ENCODE peak calls at places on chromosomes 11 and 22, in ten cellular contexts. Y is stomach; E is AG04450; K is left ventricle myocardium inferior; H is right cardiac atrium; Z is CD8-positive, alpha-beta memory T cell; O is brain microvascular endothelial cell; J is effector memory CD4-positive, alpha-beta T cell; F is cardiac muscle cell; U is OCI-LY7. D is an unnamed sample.

GRCh38 chr11:71940561-71941219 is 11.8 kb downstream of the RNF121 start:
- DNase-seq in K (no peak), E (no peak), Z (no peak), Y (no peak), F (no peak), J (no peak), U (no peak), O (no peak), H (no peak), D (no peak)

GRCh38 chr22:41699264-41700104 is at the start of gene MEI1:
- DNase-seq in Y (peak), J (peak), O (peak), Z (peak), F (peak), E (peak), H (peak), K (peak), U (no peak), D (peak)

GRCh38 chr11:1832989-1833365 is 1.8 kb upstream of the SYT8 start:
- DNase-seq in Y (no peak), E (no peak), F (no peak), K (peak), H (peak), O (no peak), Z (peak), U (no peak), J (no peak), D (no peak)

GRCh38 chr11:125496465-125496817 is 376 bp upstream of the FEZ1 start:
- DNase-seq in Z (no peak), J (no peak), O (no peak), K (no peak), E (no peak), U (no peak), F (no peak), Y (no peak), H (peak), D (peak)

GRCh38 chr11:17585911-17586695 is 39.0 kb downstream of the OTOG start:
- DNase-seq in H (no peak), Z (no peak), E (no peak), U (no peak), J (no peak), O (no peak), Y (no peak), F (no peak), K (no peak), D (no peak)

GRCh38 chr22:44931077-44931540 is 78.7 kb downstream of the PHF21B start:
- DNase-seq in K (peak), H (peak), J (no peak), Y (no peak), F (peak), Z (no peak), U (no peak), O (no peak), E (no peak), D (peak)

GRCh38 chr22:25643232-25644000 is 78.9 kb downstream of the GRK3 start:
- DNase-seq in K (no peak), U (no peak), J (no peak), E (no peak), H (no peak), F (no peak), Z (no peak), Y (no peak), O (no peak), D (no peak)

GRCh38 chr11:72741429-72741833 is 10.8 kb downstream of the ARAP1 start:
- DNase-seq in H (peak), U (peak), E (no peak), J (no peak), K (peak), Z (no peak), F (no peak), O (peak), Y (no peak), D (no peak)

GRCh38 chr11:121154473-121154872 is 53.4 kb downstream of the TECTA start:
- DNase-seq in J (no peak), E (no peak), O (no peak), K (no peak), U (no peak), Y (no peak), Z (no peak), H (no peak), F (no peak), D (no peak)

GRCh38 chr11:57543601-57544000 is 6.2 kb downstream of the SMTNL1 start:
- DNase-seq in H (no peak), K (no peak), O (no peak), J (no peak), Y (no peak), F (no peak), Z (no peak), E (no peak), U (no peak), D (no peak)

GRCh38 chr11:100964400-100964799 is 165.2 kb downstream of the PGR start:
- DNase-seq in E (peak), Z (no peak), Y (no peak), J (no peak), U (no peak), F (peak), O (no peak), H (no peak), K (no peak), D (no peak)

GRCh38 chr22:28813772-28814518 is 13.6 kb upstream of the XBP1 start:
- DNase-seq in O (no peak), F (no peak), U (no peak), Y (peak), K (no peak), J (no peak), H (no peak), Z (no peak), E (no peak), D (no peak)

GRCh38 chr11:131370090-131370751 is at the start of gene NTM:
- DNase-seq in E (no peak), Z (no peak), H (peak), U (no peak), J (no peak), K (peak), Y (peak), O (no peak), F (peak), D (peak)

GRCh38 chr11:15826826-15827225 is 529.5 kb downstream of the SOX6 start:
- DNase-seq in Y (no peak), Z (no peak), J (no peak), K (peak), H (peak), F (peak), U (peak), E (no peak), O (peak), D (no peak)

GRCh38 chr22:37647928-37648327 is 8.5 kb downstream of the SH3BP1 start:
- DNase-seq in Y (peak), O (no peak), F (no peak), K (no peak), H (no peak), U (no peak), E (no peak), Z (no peak), J (no peak), D (no peak)

GRCh38 chr11:134478611-134479010 is 66.6 kb upstream of the B3GAT1 start:
- DNase-seq in Z (no peak), Y (no peak), E (no peak), U (no peak), J (no peak), O (no peak), H (no peak), K (no peak), F (no peak), D (no peak)

GRCh38 chr22:37492428-37493344 is 6.5 kb upstream of the MFNG start:
- DNase-seq in Z (peak), F (peak), J (peak), O (peak), E (no peak), H (peak), K (no peak), U (peak), Y (no peak), D (no peak)

GRCh38 chr11:46504817-46505613 is 88.8 kb downstream of the AMBRA1 start:
- DNase-seq in Y (no peak), O (peak), F (no peak), J (no peak), E (peak), H (no peak), Z (no peak), U (no peak), K (no peak), D (no peak)

GRCh38 chr22:35154937-35155387 is 89.0 kb downstream of the ISX start:
- DNase-seq in F (peak), K (peak), U (peak), O (peak), H (peak), Y (peak), J (no peak), Z (no peak), E (peak), D (peak)

GRCh38 chr11:99548264-99548663 is 527.5 kb downstream of the CNTN5 start:
- DNase-seq in Z (no peak), O (no peak), E (no peak), Y (no peak), K (no peak), H (no peak), F (peak), J (no peak), U (no peak), D (no peak)

GRCh38 chr11:118895093-118896039 is 11.7 kb downstream of the CXCR5 start:
- DNase-seq in K (no peak), J (peak), E (no peak), F (no peak), Y (no peak), H (no peak), Z (peak), O (no peak), U (peak), D (no peak)

GRCh38 chr11:20161230-20161918 is 1.1 kb upstream of the DBX1 start:
- DNase-seq in Z (no peak), Y (no peak), H (no peak), O (no peak), U (no peak), F (peak), K (no peak), E (no peak), J (no peak), D (no peak)

GRCh38 chr11:29448246-29448877 is 568.5 kb downstream of the KCNA4 start:
- DNase-seq in U (peak), J (no peak), K (no peak), F (peak), E (no peak), O (peak), Z (no peak), Y (no peak), H (peak), D (no peak)

DNA sequence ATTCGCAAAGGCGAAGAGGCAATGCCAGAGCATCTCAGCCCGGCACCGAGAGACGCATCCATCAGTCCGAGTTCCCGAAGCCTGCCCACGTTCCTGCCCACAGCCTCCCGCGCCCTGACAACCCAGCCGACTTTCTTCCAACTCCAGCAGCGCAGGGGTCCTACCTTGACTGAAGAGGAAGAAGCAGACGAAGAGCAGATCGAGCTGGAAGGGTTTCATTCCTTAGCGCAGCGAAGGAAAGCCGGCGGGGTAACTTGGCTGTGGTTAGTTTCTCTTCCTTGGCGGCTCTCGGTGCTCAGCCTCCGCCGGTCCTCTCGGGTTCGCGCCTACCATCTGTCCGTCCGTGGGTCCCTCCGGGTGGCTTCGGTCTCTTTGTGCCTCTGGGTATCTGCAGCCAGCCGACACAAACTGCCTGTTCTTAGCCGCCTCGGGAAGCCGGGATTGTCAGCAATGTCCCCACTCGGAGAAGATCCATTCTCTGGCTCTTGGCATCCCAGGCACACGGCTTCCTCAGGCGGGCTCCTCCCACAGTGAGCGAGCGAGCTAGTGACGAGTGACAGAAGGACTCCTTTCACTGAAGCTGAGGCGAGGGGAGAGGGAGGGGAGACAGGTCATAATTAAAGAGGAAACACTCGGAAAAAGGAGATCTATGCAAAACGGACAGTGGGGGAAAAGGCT is at the start of gene KIRREL3:
- DNase-seq in O (no peak), E (no peak), J (no peak), H (peak), K (no peak), Z (no peak), Y (no peak), U (no peak), F (peak), D (peak)
- H3K27ac ChIP-seq in O (no peak), E (peak), J (no peak), H (no peak), K (no peak), Z (no peak), Y (no peak), U (no peak), F (no peak), D (peak)

GRCh38 chr11:69972351-69972802 is 105.7 kb upstream of the ANO1 start:
- DNase-seq in Z (no peak), J (no peak), F (no peak), K (no peak), E (no peak), H (no peak), Y (no peak), O (no peak), U (peak), D (no peak)
- H3K27ac ChIP-seq in Z (no peak), J (no peak), F (no peak), K (no peak), E (no peak), H (no peak), Y (no peak), O (no peak), U (peak), D (no peak)

GRCh38 chr11:102553835-102554282 is 23.3 kb upstream of the MMP7 start:
- DNase-seq in K (no peak), E (no peak), H (no peak), F (no peak), Y (no peak), Z (no peak), U (no peak), O (no peak), J (no peak), D (no peak)
- H3K27ac ChIP-seq in K (no peak), E (no peak), H (no peak), F (no peak), Y (no peak), Z (no peak), U (no peak), O (no peak), J (no peak), D (no peak)

DNA sequence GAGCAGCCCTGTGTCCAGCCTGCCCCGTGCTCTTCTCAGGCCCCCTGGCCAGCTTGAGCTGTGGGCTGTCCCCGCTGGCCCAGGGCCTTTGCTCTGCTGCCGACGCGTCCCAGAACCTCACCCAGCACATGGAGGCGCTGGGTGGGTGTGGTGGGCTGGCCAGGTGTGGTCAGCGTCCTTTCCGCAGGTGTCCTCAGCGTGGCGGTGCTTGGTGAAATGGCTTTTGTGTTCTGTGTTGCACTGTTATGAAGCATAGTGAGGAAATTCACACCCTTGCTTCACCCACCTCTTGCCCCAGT is 37.4 kb downstream of the GRAMD4 start:
- DNase-seq in E (no peak), J (no peak), Y (no peak), F (no peak), O (no peak), K (no peak), U (no peak), Z (no peak), H (no peak), D (no peak)
- H3K27ac ChIP-seq in E (no peak), J (no peak), Y (no peak), F (no peak), O (no peak), K (no peak), U (no peak), Z (no peak), H (no peak), D (no peak)

GRCh38 chr11:63547076-63547475 is 10.5 kb downstream of the PLAAT4 start:
- DNase-seq in J (no peak), U (no peak), Z (no peak), E (no peak), K (no peak), Y (no peak), F (no peak), O (no peak), H (no peak), D (no peak)

GRCh38 chr11:63548178-63548577 is 11.6 kb downstream of the PLAAT4 start:
- DNase-seq in O (no peak), J (no peak), Z (no peak), E (no peak), H (no peak), U (no peak), Y (no peak), K (no peak), F (peak), D (no peak)

GRCh38 chr11:63551889-63552266 is 11.3 kb downstream of the PLAAT2 start:
- DNase-seq in E (no peak), Z (peak), H (no peak), Y (no peak), K (no peak), J (no peak), F (no peak), U (no peak), O (no peak), D (no peak)

GRCh38 chr11:63552921-63553320 is 10.3 kb downstream of the PLAAT2 start:
- DNase-seq in F (no peak), U (no peak), Z (peak), J (no peak), Y (no peak), E (no peak), H (no peak), K (no peak), O (no peak), D (no peak)

DNA sequence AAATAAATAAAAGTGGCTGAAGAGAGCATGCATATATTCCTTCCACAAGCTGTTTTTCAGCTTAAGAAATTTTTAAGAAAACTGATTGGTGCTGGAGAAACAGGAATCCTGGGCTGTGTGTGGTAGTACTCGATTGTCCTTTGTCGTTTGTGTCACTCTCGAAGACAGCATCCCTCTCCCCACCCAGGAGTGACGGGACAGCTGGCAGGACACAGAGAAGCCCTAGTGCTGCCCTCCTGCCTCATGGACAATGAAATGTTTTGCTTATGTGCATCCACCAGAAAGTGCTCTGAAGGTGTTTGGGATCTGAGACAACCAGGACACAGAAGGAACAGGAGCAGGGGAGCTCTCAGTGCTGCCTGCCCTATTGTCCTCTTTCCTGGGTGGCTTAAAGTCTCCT is 12.8 kb downstream of the PLAAT4 start:
- DNase-seq in Y (no peak), J (no peak), K (no peak), Z (no peak), E (no peak), U (no peak), H (no peak), F (no peak), O (no peak), D (no peak)
- H3K27ac ChIP-seq in Y (no peak), J (no peak), K (no peak), Z (no peak), E (no peak), U (no peak), H (no peak), F (no peak), O (no peak), D (peak)

GRCh38 chr11:69155302-69156198 is at the start of gene SMIM38:
- DNase-seq in E (no peak), U (no peak), Y (peak), K (no peak), J (no peak), H (no peak), F (no peak), O (no peak), Z (no peak), D (no peak)

GRCh38 chr11:69157822-69158231 is 2.1 kb downstream of the SMIM38 start:
- DNase-seq in J (no peak), U (no peak), H (no peak), Y (no peak), O (no peak), E (no peak), K (no peak), F (no peak), Z (peak), D (no peak)

GRCh38 chr11:69156218-69156639 is 494 bp downstream of the SMIM38 start:
- DNase-seq in Y (no peak), U (no peak), H (peak), F (peak), K (no peak), O (no peak), J (no peak), E (no peak), Z (peak), D (no peak)

GRCh38 chr11:69157156-69157821 is 1.6 kb downstream of the SMIM38 start:
- DNase-seq in J (no peak), H (peak), K (peak), Z (peak), F (peak), E (no peak), Y (no peak), O (no peak), U (no peak), D (peak)

DNA sequence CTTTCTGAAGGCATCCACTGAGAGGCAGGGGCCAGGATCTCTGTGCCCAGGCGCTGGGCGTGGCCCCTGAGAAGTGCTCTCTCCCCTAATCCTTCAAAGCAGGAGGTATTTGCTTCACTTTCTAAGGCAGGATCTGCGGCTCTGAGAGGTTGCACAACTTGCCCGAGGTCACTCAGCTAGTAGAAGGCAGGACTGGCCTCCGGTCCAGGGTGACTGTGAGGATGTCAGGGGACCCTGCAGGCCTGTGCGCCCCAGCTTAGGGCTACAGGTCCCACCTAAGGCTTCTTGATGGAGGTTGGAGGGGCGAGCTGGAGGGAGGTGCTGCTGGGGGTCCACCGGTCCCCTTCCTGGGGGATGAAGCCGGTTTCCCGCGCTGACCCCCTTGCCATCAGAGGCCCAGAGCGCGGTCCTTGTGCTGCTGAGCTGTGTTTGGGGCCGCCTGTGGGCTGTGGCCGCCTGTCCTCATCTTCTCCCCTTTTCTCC is 979 bp downstream of the SMIM38 start:
- DNase-seq in K (no peak), E (no peak), Z (peak), J (no peak), F (peak), U (no peak), O (no peak), H (peak), Y (no peak), D (no peak)
- H3K27ac ChIP-seq in K (peak), E (peak), Z (no peak), J (no peak), F (no peak), U (no peak), O (no peak), H (peak), Y (peak), D (peak)

DNA sequence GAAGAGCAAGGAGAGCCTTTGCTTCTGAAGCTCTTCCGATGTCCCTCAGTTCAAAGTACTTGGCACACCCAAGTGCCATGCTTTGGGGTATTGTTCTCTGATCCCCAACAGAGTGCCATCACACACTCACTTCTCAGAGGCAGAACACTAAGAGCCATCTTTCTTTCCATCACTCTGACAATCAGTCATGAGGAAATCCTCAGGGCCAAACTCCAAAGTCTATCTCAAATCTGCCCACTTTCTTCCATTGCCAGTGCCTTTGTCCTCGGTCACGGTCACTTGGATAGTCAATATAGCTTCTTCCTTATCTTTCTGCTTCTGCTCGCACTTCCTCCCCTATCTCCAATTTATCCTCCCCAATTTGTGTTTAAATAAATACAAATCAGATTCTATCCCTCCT is 90.9 kb downstream of the ENTHD1 start:
- DNase-seq in J (no peak), Z (no peak), E (no peak), U (no peak), O (no peak), K (no peak), F (no peak), H (no peak), Y (no peak), D (no peak)
- H3K27ac ChIP-seq in J (no peak), Z (no peak), E (no peak), U (no peak), O (no peak), K (no peak), F (no peak), H (no peak), Y (no peak), D (no peak)

D was measured in substantia nigra.